ENCODE peak calls at places on chromosomes 3 and 15, in four cellular contexts. X, Q, G and I are unnamed samples.

GRCh38 chr3:122258757-122259371 is 66.2 kb upstream of the CSTA start:
- ATAC-seq in Q (peak), X (peak), G (peak), I (peak)

GRCh38 chr3:125055165-125055912 is 458 bp downstream of the HEG1 start:
- ATAC-seq in G (peak), X (peak), Q (no peak), I (peak)

GRCh38 chr15:52563499-52564060 is 5.2 kb downstream of the ARPP19 start:
- ATAC-seq in X (no peak), G (no peak), Q (no peak), I (no peak)

GRCh38 chr3:11668243-11669232 is 24.8 kb upstream of the VGLL4 start:
- ATAC-seq in X (no peak), Q (no peak), G (no peak), I (no peak)

GRCh38 chr3:184712579-184713355 is 903 bp upstream of the MAGEF1 start:
- ATAC-seq in Q (no peak), X (no peak), G (peak), I (no peak)

GRCh38 chr15:61764141-61764540 is 296.1 kb downstream of the VPS13C start:
- ATAC-seq in X (no peak), G (no peak), Q (no peak), I (no peak)

GRCh38 chr3:66593978-66594377 is 93.2 kb upstream of the LRIG1 start:
- ATAC-seq in X (no peak), G (no peak), Q (no peak), I (no peak)

GRCh38 chr3:184262166-184262926 is 993 bp upstream of the CAMK2N2 start:
- ATAC-seq in X (peak), G (no peak), Q (no peak), I (peak)

GRCh38 chr3:22536582-22536981 is 666.5 kb upstream of the UBE2E2 start:
- ATAC-seq in Q (no peak), X (no peak), G (no peak), I (no peak)

GRCh38 chr15:60774829-60775228 is 295.9 kb upstream of the ICE2 start:
- ATAC-seq in X (no peak), G (no peak), Q (no peak), I (no peak)

GRCh38 chr15:74291101-74292071 is 55.3 kb downstream of the CCDC33 start:
- ATAC-seq in X (peak), Q (peak), G (peak), I (peak)

GRCh38 chr15:67082007-67082536 is 16.7 kb downstream of the SMAD3 start:
- ATAC-seq in G (peak), X (peak), Q (peak), I (peak)

GRCh38 chr15:67101981-67102929 is 36.9 kb downstream of the SMAD3 start:
- ATAC-seq in Q (no peak), G (peak), X (peak), I (peak)

GRCh38 chr3:40827942-40828688 is 303.4 kb downstream of the ZNF621 start:
- ATAC-seq in G (no peak), X (no peak), Q (peak), I (no peak)

GRCh38 chr3:196216681-196217211 is 412 bp downstream of the SLC51A start:
- ATAC-seq in Q (no peak), X (no peak), G (no peak), I (peak)

GRCh38 chr3:193655827-193656433 is 62.9 kb downstream of the OPA1 start:
- ATAC-seq in Q (no peak), G (no peak), X (no peak), I (no peak)

GRCh38 chr3:194685050-194685722 is 497 bp upstream of the FAM43A start:
- ATAC-seq in Q (no peak), G (peak), X (peak), I (peak)

GRCh38 chr15:92611995-92612745 is 43.4 kb downstream of the FAM174B start:
- ATAC-seq in X (no peak), G (no peak), Q (no peak), I (no peak)

GRCh38 chr15:89462198-89462912 is 34.0 kb downstream of the RHCG start:
- ATAC-seq in Q (no peak), X (no peak), G (peak), I (no peak)

GRCh38 chr3:37536033-37536432 is 325.6 kb upstream of the CTDSPL start:
- ATAC-seq in X (no peak), Q (no peak), G (no peak), I (no peak)

GRCh38 chr3:136728434-136728833 is 23.7 kb downstream of the STAG1 start:
- ATAC-seq in G (peak), Q (no peak), X (peak), I (no peak)

GRCh38 chr3:65539620-65540019 is 499.1 kb downstream of the MAGI1 start:
- ATAC-seq in Q (no peak), X (no peak), G (no peak), I (no peak)

GRCh38 chr3:174202146-174202545 is 657.0 kb upstream of the NAALADL2 start:
- ATAC-seq in X (no peak), G (no peak), Q (no peak), I (no peak)